ENCODE peak calls at places on chromosomes 12 and 14, in eight cellular contexts. M, G, L, D, Q, I, E and N are unnamed samples.

GRCh38 chr12:115075552-115076170 is 391.7 kb upstream of the TBX3 start:
- DNase-seq in G (no peak), E (no peak), L (no peak), D (no peak), Q (no peak), I (peak), M (no peak), N (no peak)

GRCh38 chr14:50116986-50117385 is 614 bp upstream of the VCPKMT start:
- DNase-seq in D (no peak), E (no peak), M (no peak), Q (no peak), I (no peak), L (no peak), G (no peak), N (no peak)

GRCh38 chr12:15910468-15910863 is 666 bp upstream of the DERA start:
- DNase-seq in D (no peak), I (no peak), Q (no peak), E (no peak), L (no peak), M (no peak), G (no peak), N (no peak)

GRCh38 chr14:51004801-51005526 is 60.7 kb upstream of the PYGL start:
- DNase-seq in Q (no peak), E (peak), I (peak), L (no peak), G (peak), D (no peak), M (no peak), N (peak)

GRCh38 chr14:20494935-20495766 is 10.2 kb upstream of the RNASE10 start:
- DNase-seq in E (peak), M (no peak), G (no peak), I (peak), D (no peak), L (no peak), Q (no peak), N (peak)

GRCh38 chr14:61322799-61323290 is 1.5 kb downstream of the PRKCH start:
- DNase-seq in E (peak), I (peak), Q (no peak), M (peak), D (no peak), L (no peak), G (peak), N (peak)

GRCh38 chr12:128382946-128383739 is 116.2 kb downstream of the TMEM132C start:
- DNase-seq in Q (peak), D (no peak), G (no peak), M (no peak), I (no peak), E (no peak), L (no peak), N (no peak)

GRCh38 chr12:120126635-120127005 is 10.1 kb upstream of the RAB35 start:
- DNase-seq in G (no peak), I (peak), D (no peak), Q (no peak), M (no peak), E (no peak), L (peak), N (no peak)

GRCh38 chr12:40382217-40382616 is 157.4 kb downstream of the LRRK2 start:
- DNase-seq in L (no peak), E (no peak), M (no peak), Q (no peak), D (no peak), I (no peak), G (no peak), N (no peak)

GRCh38 chr12:116601524-116601923 is 42.3 kb downstream of the MAP1LC3B2 start:
- DNase-seq in L (no peak), G (no peak), I (peak), E (peak), D (no peak), M (no peak), Q (no peak), N (peak)

GRCh38 chr12:1365703-1366102 is 228.7 kb downstream of the FBXL14 start:
- DNase-seq in L (no peak), D (no peak), G (no peak), Q (no peak), M (no peak), I (no peak), E (no peak), N (no peak)

GRCh38 chr14:90191154-90191553 is 65.2 kb upstream of the PSMC1 start:
- DNase-seq in I (no peak), D (no peak), G (no peak), Q (no peak), E (no peak), M (no peak), L (no peak), N (no peak)

GRCh38 chr14:91138511-91139359 is 24.9 kb downstream of the DGLUCY start:
- DNase-seq in D (peak), E (peak), G (no peak), L (no peak), I (peak), M (peak), Q (no peak), N (peak)

GRCh38 chr12:67666605-67667004 is 18.1 kb downstream of the DYRK2 start:
- DNase-seq in G (no peak), L (no peak), I (no peak), M (no peak), D (no peak), Q (no peak), E (no peak), N (no peak)

GRCh38 chr12:22588817-22589216 is 36.2 kb upstream of the ETNK1 start:
- DNase-seq in D (no peak), M (no peak), G (peak), I (no peak), L (no peak), E (no peak), Q (no peak), N (peak)

GRCh38 chr12:58804749-58805148 is 115.6 kb downstream of the LRIG3 start:
- DNase-seq in E (peak), D (no peak), L (no peak), Q (no peak), G (no peak), M (no peak), I (no peak), N (peak)

GRCh38 chr14:73339206-73339605 is 101.9 kb downstream of the PAPLN start:
- DNase-seq in Q (no peak), G (no peak), D (no peak), E (no peak), I (no peak), M (no peak), L (no peak), N (no peak)

GRCh38 chr12:84397279-84397678 is 515.3 kb downstream of the SLC6A15 start:
- DNase-seq in D (no peak), L (no peak), Q (no peak), E (peak), G (peak), M (no peak), I (peak), N (peak)

GRCh38 chr12:75725505-75726120 is 214.2 kb upstream of the KRR1 start:
- DNase-seq in L (no peak), E (peak), Q (no peak), M (no peak), D (no peak), I (peak), G (peak), N (peak)

GRCh38 chr12:50297996-50298395 is 14.7 kb upstream of the LIMA1 start:
- DNase-seq in M (no peak), Q (peak), E (peak), L (no peak), D (no peak), G (no peak), I (no peak), N (no peak)

GRCh38 chr14:103594265-103594664 is 31.5 kb downstream of the COA8 start:
- DNase-seq in G (peak), L (no peak), Q (no peak), M (no peak), I (peak), E (peak), D (no peak), N (peak)

GRCh38 chr12:80846930-80847329 is 90.8 kb downstream of the LIN7A start:
- DNase-seq in E (no peak), G (peak), L (no peak), Q (no peak), I (no peak), D (no peak), M (no peak), N (no peak)

GRCh38 chr12:102702447-102703114 is 214.5 kb downstream of the PAH start:
- DNase-seq in L (peak), D (peak), M (peak), I (peak), G (peak), Q (peak), E (peak), N (peak)

GRCh38 chr14:105314287-105315185 is at the start of gene PACS2:
- DNase-seq in I (peak), E (peak), G (peak), Q (peak), M (peak), D (peak), L (peak), N (peak)

GRCh38 chr14:23544511-23545447 is 6.8 kb downstream of the ZFHX2 start:
- DNase-seq in I (peak), E (peak), L (no peak), G (peak), M (no peak), D (no peak), Q (no peak), N (no peak)

GRCh38 chr12:119679081-119679480 is 11.1 kb downstream of the PRKAB1 start:
- DNase-seq in Q (no peak), G (peak), D (no peak), I (peak), M (no peak), L (no peak), E (no peak), N (no peak)

GRCh38 chr12:12800406-12801180 is 12.6 kb upstream of the DDX47 start:
- DNase-seq in L (no peak), E (peak), I (peak), Q (peak), M (no peak), D (no peak), G (no peak), N (peak)

GRCh38 chr14:55116246-55117030 is 12.6 kb upstream of the LGALS3 start:
- DNase-seq in G (no peak), M (no peak), E (no peak), L (no peak), I (no peak), D (no peak), Q (no peak), N (no peak)

GRCh38 chr12:19639781-19640180 is 200.5 kb downstream of the AEBP2 start:
- DNase-seq in I (no peak), G (no peak), M (no peak), L (no peak), D (no peak), Q (no peak), E (no peak), N (no peak)

GRCh38 chr12:31037921-31038320 is 35.7 kb upstream of the DDX11 start:
- DNase-seq in I (no peak), Q (no peak), G (no peak), L (no peak), D (no peak), E (peak), M (no peak), N (peak)